ENCODE peak calls at places on chromosomes 4 and X, in four cellular contexts. W is NCI-H748 treated with DMSO at 0.1 percent for 48 hours, P is endothelial cell of umbilical vein, V is cardiac septum. B is an unnamed sample.

GRCh38 chr4:8108261-8108660 is 50.4 kb downstream of the ABLIM2 start:
- DNase-seq in P (no peak), W (no peak), V (no peak), B (no peak)

GRCh38 chr4:168309781-168310180 is 8.8 kb downstream of the DDX60 start:
- DNase-seq in W (no peak), P (peak; percentile 68), V (no peak), B (no peak)

GRCh38 chrX:18892881-18893280 is 91.0 kb downstream of the PHKA2 start:
- DNase-seq in P (no peak), V (no peak), W (no peak), B (no peak)

GRCh38 chrX:41802958-41803357 is 79.0 kb downstream of the GPR82 start:
- DNase-seq in P (no peak), V (no peak), W (no peak), B (no peak)

GRCh38 chrX:110322603-110323002 is 4.7 kb upstream of the AMMECR1 start:
- DNase-seq in W (peak; percentile 49), P (no peak), V (no peak), B (no peak)

GRCh38 chr4:87055340-87055739 is 120.5 kb downstream of the AFF1 start:
- DNase-seq in P (no peak), V (no peak), W (no peak), B (no peak)

GRCh38 chrX:75655627-75656026 is 129.4 kb downstream of the MAGEE2 start:
- DNase-seq in W (no peak), V (no peak), P (no peak), B (no peak)

GRCh38 chr4:7398104-7398423 is 36.7 kb downstream of the PSAPL1 start:
- DNase-seq in W (peak; percentile 3), V (peak; percentile 74), P (no peak), B (no peak)

GRCh38 chr4:159422626-159423025 is 319.7 kb downstream of the RAPGEF2 start:
- DNase-seq in P (no peak), V (no peak), W (no peak), B (no peak)

GRCh38 chr4:139015948-139016451 is 419 bp downstream of the NOCT start:
- DNase-seq in W (no peak), V (peak; percentile 81), P (peak; percentile 50), B (peak; percentile 77)

GRCh38 chr4:987689-988513 is 1.1 kb downstream of the IDUA start:
- DNase-seq in P (no peak), V (no peak), W (no peak), B (no peak)

GRCh38 chr4:55124337-55125076 is 888 bp downstream of the KDR start:
- DNase-seq in W (no peak), P (peak; percentile 37), V (no peak), B (no peak)

GRCh38 chr4:1232661-1233621 is 16.0 kb downstream of the CTBP1 start:
- DNase-seq in P (peak; percentile 92), V (no peak), W (no peak), B (no peak)

GRCh38 chr4:5787311-5787710 is 76.3 kb downstream of the EVC start:
- DNase-seq in P (no peak), V (peak; percentile 9), W (no peak), B (peak; percentile 21)

GRCh38 chr4:2280531-2281300 is 18.8 kb upstream of the MXD4 start:
- DNase-seq in P (no peak), W (no peak), V (no peak), B (no peak)

GRCh38 chr4:86306816-86307215 is 53.0 kb downstream of the MAPK10 start:
- DNase-seq in P (no peak), W (no peak), V (no peak), B (no peak)

GRCh38 chrX:118497180-118497814 is 1.7 kb downstream of the DOCK11 start:
- DNase-seq in P (no peak), W (no peak), V (no peak), B (no peak)

GRCh38 chrX:111116666-111117065 is 20.7 kb downstream of the PAK3 start:
- DNase-seq in P (no peak), V (no peak), W (no peak), B (no peak)

GRCh38 chrX:10326578-10326977 is 169.8 kb downstream of the CLCN4 start:
- DNase-seq in W (no peak), V (no peak), P (peak; percentile 1), B (no peak)

GRCh38 chr4:169774466-169775445 is 17.0 kb upstream of the HPF1 start:
- DNase-seq in V (no peak), W (no peak), P (peak; percentile 42), B (no peak)